ENCODE peak calls at places on chromosomes 5 and 9, in five cellular contexts. D is PC-3, S is tibial artery, M is hepatocyte, B is SJSA1. H is an unnamed sample.

GRCh38 chr9:88949425-88949824 is 41.8 kb upstream of the S1PR3 start:
- DNase-seq in S (no peak), M (peak), B (peak), D (no peak), H (no peak)

GRCh38 chr5:169071-169727 is 22.1 kb upstream of the LRRC14B start:
- DNase-seq in S (peak), D (peak), B (no peak), M (no peak), H (no peak)

GRCh38 chr5:32733582-32734340 is 22.6 kb downstream of the NPR3 start:
- DNase-seq in M (no peak), D (no peak), B (no peak), S (no peak), H (no peak)

GRCh38 chr9:78519786-78520185 is 222.9 kb downstream of the PSAT1 start:
- DNase-seq in M (no peak), S (no peak), D (peak), B (no peak), H (no peak)

GRCh38 chr5:168234133-168234532 is 57.3 kb upstream of the WWC1 start:
- DNase-seq in B (no peak), S (no peak), M (peak), D (no peak), H (no peak)

GRCh38 chr9:69572611-69573010 is 99.6 kb downstream of the APBA1 start:
- DNase-seq in M (no peak), S (no peak), B (no peak), D (no peak), H (no peak)

GRCh38 chr5:102531506-102531905 is 32.7 kb upstream of the SLCO6A1 start:
- DNase-seq in D (no peak), B (no peak), S (no peak), M (no peak), H (no peak)

GRCh38 chr5:37739817-37740261 is 100.0 kb downstream of the GDNF start:
- DNase-seq in M (no peak), S (no peak), D (no peak), B (no peak), H (no peak)

GRCh38 chr5:169756071-169756765 is 119.1 kb downstream of the DOCK2 start:
- DNase-seq in M (no peak), S (no peak), D (no peak), B (no peak), H (no peak)

GRCh38 chr5:179301796-179302195 is 43.5 kb downstream of the ADAMTS2 start:
- DNase-seq in D (no peak), B (no peak), M (no peak), S (peak), H (no peak)

GRCh38 chr5:115377468-115378217 is 81.2 kb upstream of the CCDC112 start:
- DNase-seq in M (peak), S (no peak), B (no peak), D (peak), H (no peak)

GRCh38 chr9:111965566-111966019 is 69.0 kb downstream of the UGCG start:
- DNase-seq in S (no peak), M (peak), D (peak), B (peak), H (no peak)

GRCh38 chr5:172642511-172642910 is 1.4 kb downstream of the NEURL1B start:
- DNase-seq in M (no peak), D (no peak), B (no peak), S (no peak), H (peak)

GRCh38 chr5:83595217-83595616 is 123.7 kb downstream of the VCAN start:
- DNase-seq in D (peak), M (no peak), B (no peak), S (no peak), H (no peak)

GRCh38 chr5:651296-652022 is 39.3 kb downstream of the CEP72 start:
- DNase-seq in M (no peak), B (no peak), D (no peak), S (no peak), H (no peak)

GRCh38 chr5:135887881-135888614 is 7.6 kb downstream of the IL9 start:
- DNase-seq in S (no peak), M (peak), B (peak), D (peak), H (no peak)

GRCh38 chr5:178338126-178338749 is 105.6 kb upstream of the PHYKPL start:
- DNase-seq in D (no peak), B (no peak), S (peak), M (no peak), H (no peak)

GRCh38 chr5:7927466-7928375 is 58.8 kb downstream of the MTRR start:
- DNase-seq in D (peak), M (peak), S (no peak), B (no peak), H (peak)

GRCh38 chr5:53287573-53287972 is 178.0 kb upstream of the MOCS2 start:
- DNase-seq in D (no peak), M (no peak), S (no peak), B (no peak), H (no peak)
- H3K27ac ChIP-seq in D (no peak), M (no peak), S (no peak), B (no peak), H (no peak)

DNA sequence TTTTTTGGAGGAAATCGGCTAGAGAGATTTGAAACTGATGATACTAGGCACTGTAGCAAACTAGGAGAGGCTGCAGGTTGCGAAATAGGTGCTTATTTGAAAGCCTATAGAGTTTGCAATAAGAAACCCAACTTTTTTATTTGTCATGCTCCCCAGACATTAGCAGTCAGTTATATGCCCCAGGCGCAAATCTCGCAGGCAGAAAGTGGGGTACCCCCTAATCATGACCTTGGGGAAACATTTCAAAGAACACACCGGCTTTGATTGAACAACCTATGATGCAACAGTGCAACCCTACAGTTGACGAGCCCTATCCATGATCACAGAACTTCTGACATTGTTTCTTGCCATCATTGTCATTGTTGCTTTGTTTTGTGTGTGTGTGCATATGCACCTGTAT is 510.5 kb downstream of the RAB3C start:
- DNase-seq in M (no peak), S (no peak), D (no peak), B (no peak), H (no peak)
- H3K4me3 ChIP-seq in M (no peak), S (no peak), D (no peak), B (no peak), H (no peak)

GRCh38 chr9:72985746-72986145 is 32.9 kb upstream of the ALDH1A1 start:
- DNase-seq in D (no peak), S (no peak), B (no peak), M (no peak), H (no peak)

GRCh38 chr9:72984150-72984947 is 31.5 kb upstream of the ALDH1A1 start:
- DNase-seq in S (no peak), D (no peak), B (no peak), M (no peak), H (no peak)

GRCh38 chr9:72986522-72987116 is 33.8 kb upstream of the ALDH1A1 start:
- DNase-seq in M (no peak), D (no peak), B (no peak), S (no peak), H (no peak)

GRCh38 chr9:72983512-72984021 is 30.7 kb upstream of the ALDH1A1 start:
- DNase-seq in D (no peak), S (no peak), M (peak), B (no peak), H (no peak)

GRCh38 chr9:72984990-72985389 is 32.1 kb upstream of the ALDH1A1 start:
- DNase-seq in B (no peak), M (no peak), S (no peak), D (no peak), H (no peak)
- H3K27ac ChIP-seq in B (no peak), M (peak), S (no peak), D (no peak), H (no peak)

GRCh38 chr9:90107021-90107771 is 502.4 kb downstream of the GADD45G start:
- DNase-seq in D (peak), M (peak), B (no peak), S (no peak), H (peak)
- H3K4me3 ChIP-seq in D (no peak), M (no peak), B (no peak), S (no peak), H (no peak)

GRCh38 chr9:123972618-123973017 is 39.0 kb upstream of the LHX2 start:
- DNase-seq in B (no peak), S (no peak), M (no peak), D (no peak), H (no peak)
- H3K27ac ChIP-seq in B (no peak), S (no peak), M (no peak), D (no peak), H (no peak)

DNA sequence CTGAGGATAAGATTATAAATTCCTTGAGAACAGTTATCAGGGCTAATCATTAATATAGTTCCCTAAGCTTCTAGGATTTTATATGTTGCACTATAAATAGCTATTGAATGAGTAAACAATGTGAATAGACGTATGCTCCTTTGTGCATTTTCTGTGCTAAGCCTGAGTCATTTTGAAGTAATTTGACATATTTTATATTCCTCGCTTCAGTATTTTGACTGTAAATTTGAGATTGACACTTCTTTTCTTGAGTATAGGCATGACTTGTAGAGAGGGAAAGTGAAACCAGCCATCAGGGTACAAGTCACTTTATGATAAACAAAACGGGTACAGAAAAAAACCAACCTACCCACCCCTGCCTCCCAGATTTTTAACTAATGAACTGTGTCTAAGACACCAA is 367.7 kb upstream of the PRR16 start:
- DNase-seq in S (no peak), D (peak), M (no peak), B (no peak), H (no peak)
- H3K4me3 ChIP-seq in S (no peak), D (peak), M (no peak), B (peak), H (no peak)

DNA sequence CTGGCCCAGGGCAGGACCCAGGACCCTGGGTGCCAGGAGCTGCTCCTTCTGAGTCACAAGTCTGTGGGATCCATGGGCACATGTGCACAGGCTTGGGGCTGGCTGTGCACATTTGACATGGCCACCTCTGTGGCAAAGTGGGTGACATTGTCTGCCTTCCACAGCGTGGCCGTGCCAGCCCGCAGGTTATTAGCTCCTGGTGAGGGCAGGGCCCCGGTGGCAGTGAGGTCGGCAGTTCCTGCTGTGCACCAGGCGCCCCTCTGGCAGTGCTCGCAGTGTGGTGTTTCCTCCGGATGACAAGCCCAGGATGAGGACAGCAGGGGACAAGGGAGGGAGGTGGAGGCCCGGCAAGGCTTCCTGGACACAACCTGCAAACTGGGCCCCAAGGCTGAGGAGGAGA is 60.5 kb downstream of the OLFM1 start:
- DNase-seq in M (no peak), S (no peak), D (no peak), B (no peak), H (no peak)
- H3K27ac ChIP-seq in M (no peak), S (no peak), D (no peak), B (no peak), H (no peak)